ENCODE peak calls at places on chromosomes 2 and 18, in six cellular contexts. H is right atrium auricular region; M is Calu3; I is lower lobe of right lung; G is kidney epithelial cell; L is CD8-positive, alpha-beta T cell. Y is an unnamed sample.

GRCh38 chr2:10738192-10738591 is 16.8 kb downstream of the ATP6V1C2 start:
- DNase-seq in H (no peak), M (no peak), I (no peak), G (no peak), L (no peak), Y (no peak)

GRCh38 chr2:160513120-160513519 is 19.5 kb upstream of the RBMS1 start:
- DNase-seq in H (no peak), M (no peak), I (no peak), G (no peak), L (no peak), Y (no peak)

GRCh38 chr2:198615972-198616371 is 811.6 kb downstream of the PLCL1 start:
- DNase-seq in H (no peak), M (no peak), I (no peak), G (peak; percentile 4), L (no peak), Y (no peak)

GRCh38 chr18:49917742-49918141 is 104.4 kb upstream of the ACAA2 start:
- DNase-seq in H (no peak), M (no peak), I (no peak), G (no peak), L (no peak), Y (no peak)

GRCh38 chr18:58310517-58310916 is 266.5 kb downstream of the NEDD4L start:
- DNase-seq in H (no peak), M (peak; percentile 83), I (peak; percentile 89), G (peak; percentile 44), L (peak; percentile 22), Y (no peak)

GRCh38 chr2:175036582-175037018 is 31.4 kb upstream of the CHN1 start:
- DNase-seq in H (no peak), M (no peak), I (no peak), G (no peak), L (no peak), Y (no peak)

GRCh38 chr18:70295633-70296188 is 6.9 kb downstream of the SOCS6 start:
- DNase-seq in H (no peak), M (no peak), I (no peak), G (no peak), L (no peak), Y (no peak)

GRCh38 chr2:65545818-65546217 is 113.4 kb upstream of the SPRED2 start:
- DNase-seq in H (no peak), M (no peak), I (no peak), G (peak; percentile 39), L (no peak), Y (no peak)

GRCh38 chr2:85111819-85112281 is 21.3 kb upstream of the TCF7L1 start:
- DNase-seq in H (no peak), M (no peak), I (no peak), G (no peak), L (no peak), Y (no peak)

DNA sequence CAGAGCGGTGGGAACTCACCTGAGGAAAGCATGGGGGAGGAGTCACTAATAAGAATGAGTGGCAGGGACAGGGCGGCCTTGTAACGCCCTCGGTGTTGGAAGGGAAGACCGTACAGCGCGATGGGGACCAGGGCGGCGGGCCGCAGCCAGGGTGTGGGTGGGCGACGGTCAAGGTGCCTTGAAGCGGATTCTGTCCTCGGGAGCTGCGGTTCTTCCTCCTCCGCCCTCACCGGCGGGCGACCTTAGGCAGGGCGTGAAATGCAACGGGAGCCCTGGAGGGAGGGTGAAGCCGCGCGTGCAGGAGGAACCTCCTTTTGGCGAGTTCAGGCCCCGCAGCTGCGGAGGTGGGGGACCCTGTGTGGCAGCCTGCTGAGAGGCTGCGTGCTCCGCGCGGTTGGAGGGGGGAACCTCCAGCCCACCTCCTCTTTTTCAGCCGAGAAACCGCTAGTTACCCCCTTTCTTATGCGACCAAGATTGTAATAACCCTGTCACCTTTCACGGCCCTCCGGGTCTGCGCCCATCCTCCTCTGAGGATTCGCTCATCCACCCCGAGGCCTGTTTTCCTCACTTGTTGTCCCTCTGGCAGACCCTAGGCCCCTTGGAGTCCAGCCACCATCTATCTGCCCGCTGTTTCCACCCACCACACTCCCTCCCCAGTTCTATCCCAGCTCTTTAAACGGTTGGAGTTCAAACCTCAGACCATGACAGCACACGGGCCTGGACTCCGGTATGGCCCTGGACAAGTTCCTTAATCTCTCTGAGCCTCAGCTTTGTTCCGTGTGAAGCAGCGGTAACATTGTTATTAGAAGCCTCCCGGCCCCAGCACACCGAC is 817 bp upstream of the RNU2-63P start:
- DNase-seq in H (no peak), M (no peak), I (peak; percentile 73), G (no peak), L (no peak), Y (no peak)
- TF ChIP-seq CTCF in H (no peak), M (no peak), I (no peak), G (no peak), L (no peak), Y (no peak)

DNA sequence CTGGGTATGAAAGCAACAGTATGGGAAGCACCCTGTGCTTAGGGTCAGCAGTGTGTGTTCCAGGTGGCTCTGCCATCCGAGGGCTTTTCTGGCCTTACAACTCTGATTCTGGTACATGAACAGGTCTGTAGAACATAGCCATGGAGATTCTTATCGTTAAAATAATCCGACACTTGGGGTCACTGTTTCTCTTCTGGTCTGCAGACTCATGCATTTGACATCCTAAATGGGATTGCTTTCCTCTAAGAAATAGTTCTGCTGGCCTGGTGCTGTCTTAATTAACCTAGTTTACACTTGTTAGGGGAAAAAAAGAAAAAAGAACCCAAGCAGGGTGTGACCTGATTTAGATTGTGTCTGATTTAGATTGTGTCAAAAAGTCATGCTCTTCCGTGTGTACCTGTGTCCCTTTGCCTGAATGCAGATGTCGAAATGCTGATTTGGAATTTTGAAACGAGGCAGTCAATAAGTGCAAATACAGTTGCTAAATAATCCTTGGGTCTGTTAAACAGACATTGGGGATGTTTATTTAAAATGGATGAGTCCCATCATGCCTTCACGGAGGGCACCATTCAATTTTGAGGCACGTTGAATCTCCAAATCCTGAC is 59.6 kb downstream of the TRPM8 start:
- DNase-seq in H (no peak), M (peak; percentile 68), I (no peak), G (peak; percentile 38), L (no peak), Y (no peak)
- TF ChIP-seq CTCF in H (peak; percentile 38), M (peak; percentile 49), I (peak; percentile 37), G (peak; percentile 51), L (peak; percentile 58), Y (peak; percentile 50)

GRCh38 chr2:240873805-240874714 is 5.4 kb downstream of the AGXT start:
- DNase-seq in H (no peak), M (peak; percentile 29), I (peak; percentile 35), G (no peak), L (no peak), Y (no peak)
- TF ChIP-seq CTCF in H (no peak), M (no peak), I (no peak), G (no peak), L (no peak), Y (no peak)

GRCh38 chr18:51006061-51006818 is 23.8 kb upstream of the SMAD4 start:
- DNase-seq in H (no peak), M (no peak), I (no peak), G (no peak), L (no peak), Y (no peak)
- TF ChIP-seq CTCF in H (peak; percentile 19), M (no peak), I (no peak), G (no peak), L (no peak), Y (no peak)

GRCh38 chr2:219908538-219908937 is 281.1 kb downstream of the SLC4A3 start:
- DNase-seq in H (no peak), M (no peak), I (no peak), G (no peak), L (no peak), Y (no peak)
- TF ChIP-seq CTCF in H (no peak), M (no peak), I (no peak), G (no peak), L (no peak), Y (no peak)

GRCh38 chr2:144096531-144096930 is 423.4 kb downstream of the ZEB2 start:
- DNase-seq in H (no peak), M (no peak), I (no peak), G (no peak), L (no peak), Y (no peak)

GRCh38 chr2:144097440-144098225 is 422.3 kb downstream of the ZEB2 start:
- DNase-seq in H (no peak), M (no peak), I (no peak), G (no peak), L (no peak), Y (no peak)

GRCh38 chr2:144102386-144102785 is 417.5 kb downstream of the ZEB2 start:
- DNase-seq in H (no peak), M (no peak), I (no peak), G (no peak), L (no peak), Y (no peak)

GRCh38 chr2:144099340-144099739 is 420.6 kb downstream of the ZEB2 start:
- DNase-seq in H (no peak), M (no peak), I (no peak), G (no peak), L (no peak), Y (no peak)

DNA sequence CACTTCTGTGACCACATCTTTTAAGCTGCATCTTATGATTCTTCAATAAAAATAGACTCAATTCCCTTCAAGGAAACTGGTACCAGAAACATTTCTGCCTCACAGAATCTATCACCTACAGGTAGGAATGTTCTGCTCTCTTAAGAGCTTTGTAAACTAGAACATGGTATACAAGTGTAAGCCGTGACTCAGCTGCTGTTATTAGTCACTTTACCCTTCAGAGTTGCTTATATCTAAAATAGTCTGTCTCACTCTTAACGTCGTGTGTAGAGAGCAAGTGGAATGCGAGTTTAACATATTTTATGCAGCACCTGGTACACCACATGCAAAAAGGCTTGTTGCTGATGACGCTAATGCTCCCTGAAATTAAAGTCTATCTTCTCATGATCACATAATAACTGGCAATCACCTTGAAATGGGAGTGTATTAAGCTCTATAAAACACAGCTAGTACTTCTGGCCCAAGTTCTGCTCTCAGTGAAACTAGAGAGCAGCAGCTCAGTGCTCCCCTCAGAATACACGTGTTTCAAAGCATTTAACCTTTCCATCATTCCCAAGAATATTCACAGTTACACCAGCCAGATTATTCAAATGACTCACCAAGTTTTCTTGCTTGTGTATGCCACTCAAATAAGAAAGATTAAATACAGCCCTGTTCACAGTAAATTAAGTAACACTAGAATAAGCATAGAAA is 420.0 kb downstream of the ZEB2 start:
- DNase-seq in H (no peak), M (no peak), I (no peak), G (peak; percentile 77), L (no peak), Y (no peak)
- TF ChIP-seq CTCF in H (no peak), M (no peak), I (peak; percentile 12), G (peak; percentile 44), L (no peak), Y (peak; percentile 21)

Y was measured in BJ.